ENCODE peak calls at places on chromosomes 4 and X, in five cellular contexts. R is fibroblast of lung, L is cardiac muscle cell, H is K562, U is fibroblast of pulmonary artery. Y is an unnamed sample.
A peak's percentile ranks its signal among the peaks of the same experiment; 100 is the strongest.

GRCh38 chrX:118459494-118459893 is 36.1 kb upstream of the DOCK11 start:
- DNase-seq in R (peak; percentile 66), L (peak; percentile 16), H (peak; percentile 51), U (peak; percentile 52), Y (peak; percentile 4)

GRCh38 chr4:65747386-65747785 is 77.1 kb upstream of the EPHA5 start:
- DNase-seq in R (peak; percentile 10), L (no peak), H (no peak), U (no peak), Y (no peak)

GRCh38 chrX:155069414-155069813 is 1.5 kb downstream of the CMC4 start:
- DNase-seq in R (no peak), L (no peak), H (no peak), U (no peak), Y (no peak)

GRCh38 chr4:133149932-133150642 is 993 bp downstream of the PCDH10 start:
- DNase-seq in R (peak; percentile 13), L (no peak), H (no peak), U (peak; percentile 41), Y (peak; percentile 9)

GRCh38 chr4:17504081-17504480 is 7.8 kb downstream of the QDPR start:
- DNase-seq in R (no peak), L (no peak), H (no peak), U (no peak), Y (no peak)

GRCh38 chr4:106627071-106627470 is 258.5 kb upstream of the GIMD1 start:
- DNase-seq in R (no peak), L (no peak), H (no peak), U (peak; percentile 43), Y (no peak)

GRCh38 chrX:153637121-153638040 is 9.6 kb upstream of the DUSP9 start:
- DNase-seq in R (no peak), L (no peak), H (no peak), U (no peak), Y (no peak)

GRCh38 chr4:94758700-94759399 is 1.1 kb downstream of the BMPR1B start:
- DNase-seq in R (peak; percentile 7), L (peak; percentile 23), H (no peak), U (no peak), Y (peak; percentile 22)

GRCh38 chrX:30679369-30679768 is 26.1 kb downstream of the GK start:
- DNase-seq in R (no peak), L (no peak), H (no peak), U (no peak), Y (no peak)

GRCh38 chrX:110853610-110854009 is 58.0 kb upstream of the CHRDL1 start:
- DNase-seq in R (peak; percentile 7), L (peak; percentile 58), H (peak; percentile 6), U (no peak), Y (peak; percentile 12)

GRCh38 chrX:45900751-45901150 is 644.5 kb downstream of the ZNF674 start:
- DNase-seq in R (peak; percentile 79), L (no peak), H (no peak), U (peak; percentile 49), Y (no peak)

GRCh38 chrX:134717698-134718328 is 59.5 kb upstream of the PLAC1 start:
- DNase-seq in R (no peak), L (no peak), H (no peak), U (peak; percentile 48), Y (no peak)

GRCh38 chr4:54879576-54879975 is 221.8 kb downstream of the KIT start:
- DNase-seq in R (peak; percentile 25), L (no peak), H (no peak), U (peak; percentile 62), Y (no peak)

GRCh38 chrX:138945219-138945618 is 233.7 kb upstream of the FGF13 start:
- DNase-seq in R (no peak), L (no peak), H (peak; percentile 9), U (no peak), Y (no peak)

GRCh38 chr4:78781925-78782324 is 5.8 kb downstream of the BMP2K start:
- DNase-seq in R (no peak), L (no peak), H (no peak), U (no peak), Y (no peak)

GRCh38 chr4:34193451-34194154 is 2050.7 kb downstream of the ARAP2 start:
- DNase-seq in R (peak; percentile 50), L (no peak), H (no peak), U (peak; percentile 49), Y (no peak)

GRCh38 chrX:15336023-15336413 is 695 bp upstream of the PIGA start:
- DNase-seq in R (peak; percentile 52), L (peak; percentile 26), H (peak; percentile 8), U (peak; percentile 80), Y (peak; percentile 4)

GRCh38 chr4:6991249-6991648 is 51.9 kb upstream of the TADA2B start:
- DNase-seq in R (no peak), L (no peak), H (no peak), U (no peak), Y (no peak)

GRCh38 chr4:57233391-57233790 is 123.2 kb upstream of the IGFBP7 start:
- DNase-seq in R (peak; percentile 51), L (no peak), H (no peak), U (peak; percentile 38), Y (no peak)

GRCh38 chr4:74397748-74398426 is 32.9 kb downstream of the EREG start:
- DNase-seq in R (no peak), L (no peak), H (no peak), U (no peak), Y (no peak)

GRCh38 chr4:141416219-141416618 is 195.5 kb downstream of the ZNF330 start:
- DNase-seq in R (peak; percentile 55), L (no peak), H (no peak), U (no peak), Y (no peak)

GRCh38 chr4:102687982-102688433 is 72.8 kb downstream of the MANBA start:
- DNase-seq in R (no peak), L (no peak), H (no peak), U (peak; percentile 7), Y (no peak)

GRCh38 chr4:102685768-102686167 is 75.0 kb downstream of the MANBA start:
- DNase-seq in R (no peak), L (no peak), H (no peak), U (no peak), Y (no peak)

GRCh38 chr4:102683846-102684581 is 76.8 kb downstream of the MANBA start:
- DNase-seq in R (no peak), L (peak; percentile 14), H (no peak), U (peak; percentile 8), Y (no peak)

GRCh38 chr4:102687373-102687981 is 73.3 kb downstream of the MANBA start:
- DNase-seq in R (no peak), L (no peak), H (no peak), U (peak; percentile 31), Y (no peak)

DNA sequence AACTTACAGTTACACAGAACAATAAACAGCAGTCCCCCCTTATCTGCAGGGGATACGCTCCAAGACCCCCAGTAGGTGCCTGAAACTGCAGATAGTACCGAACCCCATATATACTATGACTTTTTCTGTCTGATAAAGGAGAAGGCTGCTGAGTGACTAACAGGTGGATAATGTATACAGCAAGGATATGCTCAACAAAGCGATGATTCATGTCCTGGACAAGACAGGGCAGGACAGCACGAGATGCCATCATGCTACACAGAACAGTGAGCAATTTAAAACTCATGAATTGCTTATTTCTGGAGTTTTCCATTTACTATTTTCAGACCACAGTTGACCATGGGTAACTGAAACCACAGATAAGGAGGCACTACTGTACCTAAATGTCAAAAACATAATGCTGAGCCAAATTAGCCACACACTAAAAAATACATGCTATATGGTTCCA is 76.1 kb downstream of the MANBA start:
- DNase-seq in R (peak; percentile 48), L (no peak), H (peak; percentile 38), U (peak; percentile 59), Y (no peak)
- TF ChIP-seq CTCF in R (no peak), L (no peak), H (no peak), U (no peak), Y (no peak)

DNA sequence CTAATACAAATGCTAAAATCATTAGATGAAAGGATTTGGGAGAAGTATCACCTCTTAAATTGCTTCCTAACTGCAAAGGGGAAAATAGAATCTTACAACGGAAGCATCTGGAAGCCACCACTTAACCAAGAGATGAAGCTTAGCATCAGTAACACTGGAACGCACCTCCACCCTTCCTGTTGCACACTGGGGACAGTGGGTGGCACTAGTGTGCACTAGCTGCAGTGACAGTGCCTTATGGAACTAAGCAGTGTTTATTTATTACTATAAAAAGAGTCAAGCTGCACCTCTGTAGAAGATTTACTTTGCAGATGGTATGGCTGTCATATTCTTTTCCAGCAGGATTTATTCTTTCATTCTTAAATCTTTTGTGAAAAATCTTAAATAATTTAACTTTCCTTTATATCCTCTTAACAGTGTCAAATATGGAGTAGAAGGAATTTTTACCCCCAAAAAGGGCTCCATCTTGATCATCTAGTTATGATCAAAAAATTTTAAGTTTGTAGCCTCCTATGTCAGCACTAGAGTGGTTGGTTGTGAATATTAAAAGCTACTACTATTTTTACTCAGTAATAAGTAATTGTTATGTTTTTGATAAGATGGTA is 76.7 kb downstream of the SCD5 start:
- DNase-seq in R (peak; percentile 30), L (peak; percentile 29), H (peak; percentile 35), U (no peak), Y (no peak)
- TF ChIP-seq CTCF in R (no peak), L (no peak), H (peak; percentile 71), U (peak; percentile 11), Y (no peak)

DNA sequence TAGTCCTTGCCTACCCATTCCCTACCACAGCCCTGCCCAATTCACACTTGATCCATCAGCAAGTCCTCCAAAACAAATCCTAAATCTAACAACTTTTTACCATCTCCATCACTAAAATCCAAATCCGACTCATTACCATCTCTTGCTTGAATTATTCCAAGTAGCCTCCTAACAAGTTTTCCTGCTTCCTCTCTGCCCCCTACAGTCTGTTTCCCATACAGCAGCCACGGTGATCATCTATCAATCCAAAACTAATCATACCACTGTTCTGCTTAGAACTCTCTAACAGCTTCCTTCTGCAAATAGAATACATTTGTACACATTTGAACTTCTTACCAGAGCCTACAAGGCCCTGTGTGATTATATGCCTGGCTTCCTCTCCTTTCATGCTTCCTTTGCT is 133.0 kb downstream of the SHROOM4 start:
- DNase-seq in R (no peak), L (no peak), H (no peak), U (peak; percentile 34), Y (peak; percentile 38)
- TF ChIP-seq CTCF in R (no peak), L (peak; percentile 52), H (peak; percentile 29), U (peak; percentile 61), Y (peak; percentile 57)

DNA sequence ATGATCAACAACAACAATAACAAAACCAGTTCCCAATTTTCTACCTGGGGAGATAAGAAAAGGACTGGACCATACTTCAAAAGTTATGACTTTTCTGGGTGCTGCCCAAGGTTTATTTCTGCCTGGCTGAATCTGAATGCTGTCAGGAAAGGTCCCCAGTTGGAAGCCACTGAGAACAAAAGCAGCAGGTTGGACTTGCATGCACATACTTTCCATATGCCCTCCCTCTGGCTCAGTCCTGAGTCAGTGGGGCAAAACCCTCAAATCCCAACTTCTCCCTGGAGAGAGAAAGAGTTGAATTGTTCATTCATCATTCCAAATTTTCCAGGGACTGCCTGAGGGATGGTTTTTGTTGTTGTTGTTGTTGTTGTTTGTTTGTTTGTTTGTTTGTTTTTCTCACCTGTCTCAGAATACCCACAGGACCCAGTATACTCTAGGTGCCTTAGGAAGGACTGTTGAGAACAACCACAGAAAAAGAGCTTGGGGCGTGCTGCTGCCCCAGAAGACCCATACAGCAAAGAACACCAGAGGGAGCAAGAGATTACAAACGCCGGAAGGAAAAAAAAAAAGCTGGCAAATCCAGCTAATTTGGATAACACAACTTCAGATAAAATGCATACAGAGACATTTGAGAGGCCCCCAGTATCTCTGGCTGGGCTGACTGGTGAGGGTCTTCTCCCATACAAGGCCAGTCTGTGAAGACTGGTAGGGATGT is 138.9 kb upstream of the INPP4B start:
- DNase-seq in R (peak; percentile 44), L (peak; percentile 24), H (peak; percentile 3), U (peak; percentile 18), Y (no peak)
- TF ChIP-seq CTCF in R (peak; percentile 61), L (peak; percentile 36), H (no peak), U (peak; percentile 43), Y (no peak)

GRCh38 chrX:145825896-145826295 is 8.3 kb downstream of the SLITRK2 start:
- DNase-seq in R (peak; percentile 43), L (peak; percentile 56), H (no peak), U (no peak), Y (no peak)
- TF ChIP-seq CTCF in R (no peak), L (peak; percentile 5), H (no peak), U (no peak), Y (no peak)